ENCODE peak calls at places on chromosomes 4 and X, in six cellular contexts. W is aorta, G is heart left ventricle, V is IMR-90, J is HCT116, F is right cardiac atrium. Q is an unnamed sample. For H3K4me1, the result is how much of the 10 kb centered on the place peaks cover.

GRCh38 chrX:22383988-22384387 is 111.3 kb downstream of the CBLL2 start:
- ATAC-seq in W (no peak), G (no peak), V (no peak), J (no peak), F (no peak), Q (no peak)

GRCh38 chrX:41684138-41684537 is 4.6 kb upstream of the GPR34 start:
- ATAC-seq in W (no peak), G (no peak), V (no peak), J (no peak), F (peak), Q (no peak)

GRCh38 chr4:38131371-38132139 is 171.4 kb downstream of the PTTG2 start:
- ATAC-seq in W (no peak), G (peak), V (no peak), J (no peak), F (peak), Q (peak)

GRCh38 chr4:147056951-147057630 is 111.4 kb upstream of the TTC29 start:
- ATAC-seq in W (no peak), G (no peak), V (peak), J (no peak), F (no peak), Q (no peak)

GRCh38 chr4:1337951-1338751 is 8.9 kb upstream of the UVSSA start:
- ATAC-seq in W (no peak), G (no peak), V (no peak), J (no peak), F (no peak), Q (no peak)

GRCh38 chrX:19886888-19887531 is 390 bp downstream of the SH3KBP1 start:
- ATAC-seq in W (peak), G (no peak), V (peak), J (peak), F (peak), Q (peak)

GRCh38 chrX:77749695-77750094 is 36.3 kb downstream of the ATRX start:
- ATAC-seq in W (no peak), G (no peak), V (peak), J (no peak), F (no peak), Q (no peak)

GRCh38 chr4:85127653-85128052 is 161.2 kb upstream of the WDFY3 start:
- ATAC-seq in W (no peak), G (peak), V (peak), J (peak), F (peak), Q (no peak)

GRCh38 chr4:147799986-147800555 is 68.2 kb downstream of the ARHGAP10 start:
- ATAC-seq in W (no peak), G (no peak), V (no peak), J (no peak), F (no peak), Q (no peak)

GRCh38 chr4:5647351-5647750 is 61.0 kb downstream of the EVC2 start:
- ATAC-seq in W (no peak), G (no peak), V (no peak), J (no peak), F (no peak), Q (no peak)

GRCh38 chr4:101850698-101851097 is 60.2 kb downstream of the BANK1 start:
- ATAC-seq in W (no peak), G (no peak), V (no peak), J (no peak), F (no peak), Q (no peak)

GRCh38 chrX:70046978-70047377 is 2.8 kb downstream of the AWAT2 start:
- ATAC-seq in W (no peak), G (no peak), V (no peak), J (no peak), F (no peak), Q (no peak)

GRCh38 chr4:98643760-98644159 is 14.7 kb downstream of the TSPAN5 start:
- ATAC-seq in W (no peak), G (no peak), V (no peak), J (no peak), F (no peak), Q (no peak)

GRCh38 chr4:128155874-128156456 is 94.9 kb downstream of the LARP1B start:
- ATAC-seq in W (no peak), G (no peak), V (no peak), J (no peak), F (peak), Q (peak)

GRCh38 chr4:140126261-140126660 is 27.7 kb downstream of the MAML3 start:
- ATAC-seq in W (no peak), G (no peak), V (no peak), J (no peak), F (no peak), Q (no peak)

GRCh38 chr4:137408527-137409177 is 123.6 kb downstream of the PCDH18 start:
- ATAC-seq in W (no peak), G (no peak), V (no peak), J (no peak), F (no peak), Q (no peak)

GRCh38 chr4:111934294-111934693 is 211.0 kb upstream of the FAM241A start:
- ATAC-seq in W (no peak), G (no peak), V (no peak), J (no peak), F (no peak), Q (no peak)

GRCh38 chr4:141240671-141241070 is 20.0 kb downstream of the ZNF330 start:
- ATAC-seq in W (no peak), G (no peak), V (no peak), J (no peak), F (no peak), Q (no peak)

DNA sequence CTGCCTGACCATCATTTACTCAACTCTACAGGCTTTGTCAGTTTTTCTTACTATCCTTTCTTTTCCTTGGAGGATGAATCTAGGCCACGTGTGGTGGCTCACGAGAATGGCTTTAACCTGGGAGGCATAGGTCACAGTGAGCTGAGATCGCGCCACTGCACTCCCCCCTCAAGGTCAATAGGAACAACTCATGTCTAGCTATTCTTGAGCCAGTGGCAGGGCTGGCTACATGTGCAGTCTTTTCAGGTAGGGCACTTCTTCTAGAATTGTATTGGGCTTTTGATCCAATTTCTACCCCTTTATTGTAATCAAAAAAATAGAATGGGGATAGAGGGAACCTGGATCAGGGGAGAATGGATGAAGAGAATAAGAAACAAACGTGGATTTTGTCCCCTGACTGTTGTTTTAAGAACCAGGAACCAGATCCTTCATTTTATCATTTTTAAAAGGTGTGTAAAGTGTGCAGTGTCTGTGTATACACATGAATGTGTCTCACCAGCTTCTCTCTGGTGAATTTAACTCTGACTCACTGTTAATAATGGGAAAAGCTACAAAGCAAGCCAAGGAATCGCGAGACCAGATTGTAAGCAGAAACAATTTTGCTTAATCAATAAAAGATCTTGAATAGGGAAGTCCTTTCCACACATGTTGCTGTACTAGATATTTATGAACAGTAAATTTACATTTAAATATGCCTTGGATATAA is 283.9 kb upstream of the GPC4 start:
- ATAC-seq in W (no peak), G (no peak), V (no peak), J (no peak), F (no peak), Q (no peak)
- H3K4me1 ChIP-seq in W (under half), G (under half), V (under half), J (under half), F (under half), Q (under half)

DNA sequence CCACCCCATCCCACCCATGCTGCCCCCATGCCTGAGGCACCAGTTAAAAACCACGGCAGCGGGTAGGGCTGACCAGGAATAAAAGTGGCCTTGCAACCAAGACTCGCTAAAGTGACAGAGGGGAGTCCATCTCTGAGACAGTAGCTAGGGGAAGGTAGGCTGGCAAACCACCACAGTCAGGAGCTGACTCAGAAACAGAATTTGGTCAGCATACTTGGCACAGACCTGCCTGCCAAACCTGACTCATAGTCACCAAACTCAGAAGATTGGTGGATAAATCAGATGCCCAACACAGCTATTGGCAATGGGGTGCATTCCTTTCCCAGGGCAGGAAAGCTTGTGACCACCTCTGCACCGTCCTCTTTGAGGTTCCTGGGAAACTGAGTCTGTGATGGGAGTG is 193.8 kb downstream of the BCOR start:
- ATAC-seq in W (no peak), G (no peak), V (no peak), J (no peak), F (no peak), Q (no peak)
- H3K4me1 ChIP-seq in W (under half), G (under half), V (under half), J (under half), F (under half), Q (under half)

GRCh38 chrX:39165185-39165584 is 363.9 kb downstream of the MID1IP1 start:
- ATAC-seq in W (no peak), G (no peak), V (no peak), J (no peak), F (peak), Q (no peak)

GRCh38 chrX:39163585-39163984 is 362.3 kb downstream of the MID1IP1 start:
- ATAC-seq in W (no peak), G (no peak), V (no peak), J (no peak), F (no peak), Q (no peak)

GRCh38 chrX:39161856-39162255 is 360.6 kb downstream of the MID1IP1 start:
- ATAC-seq in W (no peak), G (no peak), V (no peak), J (no peak), F (no peak), Q (no peak)

GRCh38 chrX:39164212-39164611 is 363.0 kb downstream of the MID1IP1 start:
- ATAC-seq in W (no peak), G (no peak), V (no peak), J (no peak), F (no peak), Q (no peak)

DNA sequence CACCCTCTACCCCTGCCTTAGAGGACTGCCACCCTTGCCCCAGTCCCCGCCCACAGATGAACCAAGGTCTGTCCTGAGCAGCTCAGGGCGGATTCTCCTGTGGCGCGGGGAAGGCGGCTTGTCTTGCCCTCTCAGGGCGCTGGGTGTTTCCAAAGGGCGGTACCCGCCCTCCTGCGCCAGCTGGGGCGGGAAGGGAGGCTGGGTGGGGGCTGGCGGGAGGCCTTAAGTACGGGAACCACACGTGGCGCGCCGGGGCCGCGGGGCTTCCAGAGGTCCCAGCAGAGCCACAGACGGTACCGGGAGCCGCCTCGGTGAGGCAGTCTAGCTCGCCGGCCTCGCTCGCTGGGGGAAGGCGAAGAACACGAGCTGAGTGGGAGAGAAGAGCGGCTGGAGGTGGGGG is 361.1 kb downstream of the MID1IP1 start:
- ATAC-seq in W (peak), G (no peak), V (no peak), J (no peak), F (peak), Q (peak)
- H3K4me1 ChIP-seq in W (under half), G (under half), V (under half), J (under half), F (under half), Q (under half)

GRCh38 chr4:40212674-40213504 is 16.1 kb downstream of the RHOH start:
- ATAC-seq in W (no peak), G (no peak), V (no peak), J (no peak), F (no peak), Q (no peak)
- H3K4me1 ChIP-seq in W (under half), G (under half), V (under half), J (under half), F (under half), Q (under half)

GRCh38 chrX:124216396-124217124 is 115.9 kb upstream of the TEX13D start:
- ATAC-seq in W (no peak), G (no peak), V (no peak), J (no peak), F (no peak), Q (no peak)

GRCh38 chrX:124211312-124211942 is 121.0 kb upstream of the TEX13D start:
- ATAC-seq in W (no peak), G (no peak), V (peak), J (peak), F (no peak), Q (no peak)

GRCh38 chrX:124217289-124218251 is 114.9 kb upstream of the TEX13D start:
- ATAC-seq in W (no peak), G (no peak), V (no peak), J (no peak), F (no peak), Q (no peak)

GRCh38 chrX:124212622-124213021 is 119.8 kb upstream of the TEX13D start:
- ATAC-seq in W (no peak), G (no peak), V (no peak), J (no peak), F (no peak), Q (no peak)

DNA sequence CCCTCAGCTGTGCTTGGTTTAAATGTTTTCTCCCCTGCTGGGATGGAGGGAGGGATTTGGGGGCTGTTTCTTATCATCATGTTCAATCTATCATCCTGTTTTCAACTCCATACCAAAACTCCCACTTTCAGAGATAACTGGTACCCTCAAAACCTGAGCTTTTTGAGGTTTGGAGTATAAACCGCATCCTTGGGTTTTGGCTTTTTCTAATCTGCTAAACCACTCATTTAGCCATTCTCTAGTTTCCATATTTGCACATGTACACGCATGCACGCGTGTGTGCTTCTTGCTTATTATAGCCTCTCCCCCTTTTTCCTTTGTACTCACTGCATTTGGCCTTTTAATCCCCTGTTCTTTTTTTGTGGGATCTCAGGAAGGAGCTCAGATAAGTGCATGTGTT is 116.7 kb upstream of the TEX13D start:
- ATAC-seq in W (no peak), G (no peak), V (no peak), J (no peak), F (no peak), Q (no peak)
- H3K4me1 ChIP-seq in W (under half), G (under half), V (under half), J (under half), F (under half), Q (under half)

DNA sequence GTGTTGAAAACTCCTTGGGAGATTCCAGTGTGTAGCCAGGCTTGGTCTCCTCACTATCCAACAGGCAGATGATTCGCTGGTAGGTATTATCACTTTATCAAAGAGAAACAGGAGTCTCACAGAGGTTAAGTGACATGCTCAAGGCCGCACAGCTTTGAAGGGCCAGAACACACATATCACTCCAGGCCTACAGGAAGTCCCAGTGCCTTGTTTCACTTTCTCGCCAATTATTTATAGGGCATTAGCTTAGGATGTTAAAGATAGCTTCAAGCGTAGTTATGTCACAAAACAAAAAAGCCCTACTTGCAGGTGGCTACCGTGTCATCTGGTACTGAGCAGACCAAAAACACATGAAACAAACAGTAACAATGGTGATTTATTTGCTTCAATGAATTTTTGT is 13.2 kb downstream of the ATP8A1 start:
- ATAC-seq in W (no peak), G (peak), V (no peak), J (no peak), F (peak), Q (no peak)
- H3K4me1 ChIP-seq in W (under half), G (under half), V (under half), J (under half), F (under half), Q (under half)

GRCh38 chr4:3292571-3293409 is at the start of gene RGS12:
- ATAC-seq in W (peak), G (peak), V (peak), J (peak), F (peak), Q (peak)

GRCh38 chr4:3293410-3294391 is 880 bp downstream of the RGS12 start:
- ATAC-seq in W (no peak), G (no peak), V (peak), J (no peak), F (peak), Q (no peak)

GRCh38 chr4:3296651-3297050 is 3.8 kb downstream of the RGS12 start:
- ATAC-seq in W (no peak), G (no peak), V (no peak), J (no peak), F (no peak), Q (no peak)

GRCh38 chr4:3295837-3296624 is 3.2 kb downstream of the RGS12 start:
- ATAC-seq in W (no peak), G (no peak), V (no peak), J (no peak), F (no peak), Q (no peak)

DNA sequence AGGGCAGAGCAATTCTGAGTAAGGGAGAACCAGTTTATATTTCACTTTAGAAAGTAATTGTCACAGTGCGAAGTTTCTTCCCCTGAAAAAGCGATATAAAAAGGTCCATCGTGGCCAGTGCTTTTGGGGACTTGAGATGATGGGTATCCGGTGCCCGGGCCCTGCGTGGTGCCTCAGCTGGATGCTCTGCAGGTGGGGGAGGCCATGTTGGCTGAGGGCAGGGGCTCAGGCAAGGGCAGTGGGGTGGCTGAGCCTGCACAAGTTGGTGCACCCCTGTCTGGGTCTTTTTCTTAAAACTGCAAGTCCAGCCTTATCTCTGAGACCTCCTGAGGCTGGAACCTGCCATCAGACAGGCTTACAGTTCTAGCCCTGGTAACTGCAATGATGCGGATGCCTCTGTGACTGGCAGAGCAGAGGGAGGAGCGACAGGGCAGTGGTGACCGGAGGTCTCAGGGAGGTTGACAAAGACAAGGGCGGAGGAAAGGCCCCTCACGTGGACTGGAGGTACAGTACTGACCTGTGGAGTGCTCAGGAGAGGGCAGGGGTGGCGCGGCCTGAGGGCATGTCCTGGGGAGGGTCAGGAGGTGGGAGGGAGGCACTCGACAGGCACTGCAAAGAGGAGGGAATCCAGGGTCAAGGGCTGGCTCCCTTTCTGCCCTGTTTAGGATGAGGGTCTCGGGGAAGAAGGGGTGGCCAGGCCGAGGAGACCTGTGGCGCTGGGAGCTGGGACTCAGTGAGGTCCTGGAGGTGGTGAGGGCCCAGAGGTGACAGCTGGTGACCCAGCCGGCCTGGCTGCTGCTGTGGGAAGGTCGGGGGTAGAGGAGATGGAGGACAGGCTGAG is 1.8 kb downstream of the RGS12 start:
- ATAC-seq in W (no peak), G (no peak), V (no peak), J (no peak), F (no peak), Q (no peak)
- H3K4me1 ChIP-seq in W (under half), G (under half), V (under half), J (under half), F (under half), Q (under half)

GRCh38 chrX:149937881-149938426 is 337 bp downstream of the EOLA2 start:
- ATAC-seq in W (no peak), G (no peak), V (no peak), J (no peak), F (no peak), Q (no peak)
- H3K4me1 ChIP-seq in W (under half), G (under half), V (under half), J (under half), F (under half), Q (under half)